ENCODE peak calls at places on chromosomes 2 and 18, in six cellular contexts. H is GM23248, B is astrocyte, N is HCT116, R is fibroblast of lung, Y is H1. O is an unnamed sample.

GRCh38 chr2:65299246-65299645 is 71.6 kb downstream of the ACTR2 start:
- DNase-seq in Y (no peak), R (peak; percentile 63), N (no peak), B (peak; percentile 55), H (peak; percentile 67), O (no peak)

GRCh38 chr2:127632592-127633489 is 13.1 kb upstream of the GPR17 start:
- DNase-seq in H (no peak), N (no peak), B (no peak), R (no peak), Y (no peak), O (no peak)

GRCh38 chr2:207833265-207833751 is 63.6 kb upstream of the FZD5 start:
- DNase-seq in N (no peak), H (peak; percentile 21), B (no peak), Y (peak; percentile 34), R (no peak), O (no peak)

GRCh38 chr2:170973225-170973491 is 44.1 kb downstream of the GORASP2 start:
- DNase-seq in Y (no peak), H (no peak), R (no peak), B (no peak), N (no peak), O (no peak)

GRCh38 chr2:232854082-232854481 is 16.0 kb upstream of the SNORC start:
- DNase-seq in H (peak; percentile 79), N (peak; percentile 78), B (peak; percentile 89), R (peak; percentile 92), Y (no peak), O (no peak)

GRCh38 chr2:240023792-240024191 is 1.4 kb downstream of the NDUFA10 start:
- DNase-seq in Y (no peak), N (no peak), R (no peak), H (peak; percentile 20), B (no peak), O (no peak)

GRCh38 chr2:233353769-233354499 is at the start of gene DGKD:
- DNase-seq in R (peak; percentile 23), N (peak; percentile 29), B (no peak), H (peak; percentile 77), Y (peak; percentile 84), O (no peak)

GRCh38 chr2:227411990-227412350 is 24.2 kb upstream of the SCYGR1 start:
- DNase-seq in H (no peak), R (peak; percentile 61), Y (no peak), N (no peak), B (peak; percentile 35), O (no peak)

GRCh38 chr2:167509585-167509984 is 621.3 kb downstream of the XIRP2 start:
- DNase-seq in Y (no peak), R (peak; percentile 96), H (peak; percentile 64), B (peak; percentile 95), N (no peak), O (no peak)

GRCh38 chr2:224894356-224894755 is 147.9 kb downstream of the DOCK10 start:
- DNase-seq in R (no peak), Y (no peak), N (no peak), H (peak; percentile 9), B (no peak), O (no peak)

GRCh38 chr2:147017976-147018645 is 826.7 kb upstream of the ACVR2A start:
- DNase-seq in B (no peak), Y (no peak), H (peak; percentile 33), N (no peak), R (no peak), O (no peak)

DNA sequence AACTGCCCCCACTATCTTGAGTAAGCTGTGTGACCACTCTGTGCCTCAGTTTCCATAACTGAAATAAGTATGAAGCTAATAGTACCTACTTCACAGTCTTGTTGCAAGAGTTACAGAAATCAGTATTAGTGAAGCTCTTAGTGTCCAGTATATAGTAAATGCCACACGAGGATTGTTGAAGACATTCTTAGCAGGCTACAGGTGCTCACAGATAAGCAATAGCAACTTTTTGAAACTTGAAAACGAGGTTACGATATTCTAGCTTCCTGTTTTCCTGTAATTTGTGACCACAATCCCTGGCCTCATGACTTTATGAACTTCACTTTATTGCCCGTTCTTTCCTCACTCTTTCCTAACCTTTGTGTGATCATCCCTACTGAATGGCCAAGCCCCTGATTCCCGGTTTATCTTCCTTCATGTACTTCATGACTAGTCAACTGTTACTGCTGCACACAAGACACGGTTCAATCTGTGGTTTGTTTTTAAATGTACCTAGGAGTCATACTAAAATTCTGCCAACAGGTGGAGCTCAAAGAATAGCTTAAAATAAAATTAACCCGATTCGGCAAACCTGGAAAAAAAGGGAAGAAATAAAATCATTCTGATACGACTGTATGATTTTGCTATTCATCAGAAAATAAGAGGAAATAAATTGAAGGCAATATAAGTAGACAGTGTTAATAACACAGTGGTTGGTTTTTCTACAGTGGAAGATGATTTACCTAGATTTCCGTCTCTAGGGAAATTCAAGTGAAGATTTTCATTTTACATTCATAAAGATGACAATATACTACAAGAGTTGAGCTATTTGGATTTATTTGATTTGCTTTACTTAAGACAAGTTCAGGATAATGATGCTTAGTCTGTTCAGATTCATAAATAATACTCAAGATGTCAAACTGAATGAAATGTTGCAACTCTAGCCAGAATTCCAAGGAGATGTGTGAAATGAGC is 38.1 kb upstream of the STAT1 start:
- DNase-seq in N (peak; percentile 45), R (peak; percentile 56), B (peak; percentile 40), Y (no peak), H (peak; percentile 80), O (peak; percentile 62)
- H3K9ac ChIP-seq in N (no peak overlapping the region), R (no peak overlapping the region), B (peak overlapping the region; percentile 42), Y (no peak overlapping the region), H (peak overlapping the region; percentile 73), O (no peak overlapping the region)

GRCh38 chr2:71545572-71546274 is 92.4 kb downstream of the DYSF start:
- DNase-seq in N (peak; percentile 57), H (peak; percentile 71), R (peak; percentile 54), Y (peak; percentile 68), B (peak; percentile 33), O (peak; percentile 77)
- TF ChIP-seq EZH2 in N (no peak), H (peak; percentile 30), R (no peak), Y (no peak), B (no peak), O (no peak)

GRCh38 chr2:72985891-72986683 is 68.8 kb downstream of the EMX1 start:
- DNase-seq in N (no peak), Y (no peak), H (no peak), B (no peak), R (no peak), O (no peak)

GRCh38 chr2:72985136-72985535 is 67.8 kb downstream of the EMX1 start:
- DNase-seq in H (no peak), B (no peak), Y (no peak), N (no peak), R (no peak), O (no peak)

GRCh38 chr2:72983500-72984039 is 66.3 kb downstream of the EMX1 start:
- DNase-seq in H (no peak), N (no peak), Y (no peak), B (no peak), R (no peak), O (no peak)

GRCh38 chr2:72982781-72983499 is 65.6 kb downstream of the EMX1 start:
- DNase-seq in Y (no peak), N (no peak), H (no peak), B (no peak), R (no peak), O (no peak)

DNA sequence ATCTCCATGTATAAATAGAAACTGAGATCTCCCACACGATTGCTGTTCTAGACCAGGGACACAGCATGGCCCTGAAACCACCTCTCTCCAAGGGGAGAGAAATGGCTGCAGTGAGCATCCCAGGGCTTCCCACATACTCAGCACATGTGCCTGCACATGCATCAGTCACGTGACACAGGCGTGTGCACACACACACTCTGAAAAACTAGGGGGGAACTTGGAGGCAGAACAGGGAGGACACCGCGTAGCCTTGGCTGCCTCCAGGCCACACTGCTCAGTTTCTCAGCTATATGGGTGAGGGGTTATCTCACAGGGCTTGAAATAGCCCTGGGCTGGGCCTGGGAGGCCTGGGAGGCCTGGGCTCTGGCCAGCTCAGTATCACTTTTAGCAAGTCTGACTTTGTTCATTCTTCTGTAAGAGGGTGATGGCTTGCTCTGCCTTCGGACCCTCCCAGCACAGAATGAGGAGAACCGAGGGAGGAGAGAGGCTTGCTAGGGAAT is 66.9 kb downstream of the EMX1 start:
- DNase-seq in H (no peak), R (no peak), N (no peak), B (no peak), Y (no peak), O (no peak)
- H3K4me3 ChIP-seq in H (no peak overlapping the region), R (no peak overlapping the region), N (no peak overlapping the region), B (no peak overlapping the region), Y (no peak overlapping the region), O (no peak overlapping the region)

GRCh38 chr2:84897773-84898172 is 7.7 kb upstream of the TMSB10 start:
- DNase-seq in B (no peak), Y (no peak), H (peak; percentile 47), R (no peak), N (no peak), O (no peak)
- H3K9ac ChIP-seq in B (no peak overlapping the region), Y (no peak overlapping the region), H (peak overlapping the region; percentile 68), R (no peak overlapping the region), N (no peak overlapping the region), O (no peak overlapping the region)

GRCh38 chr2:102499558-102499957 is 26.5 kb downstream of the SLC9A4 start:
- DNase-seq in N (no peak), H (no peak), R (no peak), Y (no peak), B (no peak), O (no peak)

GRCh38 chr2:102504833-102505232 is 31.8 kb downstream of the SLC9A4 start:
- DNase-seq in B (no peak), H (no peak), R (no peak), N (no peak), Y (no peak), O (no peak)

GRCh38 chr2:102505290-102505689 is 32.3 kb downstream of the SLC9A4 start:
- DNase-seq in Y (no peak), H (no peak), B (no peak), N (no peak), R (no peak), O (no peak)

GRCh38 chr2:102498414-102498813 is 25.4 kb downstream of the SLC9A4 start:
- DNase-seq in Y (no peak), H (no peak), R (no peak), N (no peak), B (no peak), O (no peak)

DNA sequence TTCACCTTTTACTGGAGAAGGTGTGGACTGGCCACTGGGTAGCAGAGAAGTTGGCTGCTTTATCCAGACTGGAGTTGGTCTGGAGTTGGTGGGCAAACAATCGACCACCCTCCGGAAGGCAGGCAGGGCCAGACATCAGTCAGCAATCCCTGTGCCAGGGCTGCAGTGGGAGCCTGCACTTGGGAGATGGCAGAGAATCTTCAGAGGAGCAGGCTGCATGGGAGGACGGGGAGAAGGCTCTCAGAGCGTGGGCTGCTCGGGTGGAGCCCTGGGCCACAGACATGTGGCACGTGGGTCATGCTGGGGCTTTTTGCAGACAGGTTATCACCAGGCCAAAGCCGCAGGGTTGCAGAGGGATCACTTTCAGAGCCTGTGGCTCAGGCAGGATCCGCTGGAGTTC is 29.6 kb downstream of the SLC9A4 start:
- DNase-seq in Y (no peak), R (no peak), H (no peak), N (no peak), B (no peak), O (no peak)
- TF ChIP-seq EZH2 in Y (no peak), R (no peak), H (no peak), N (no peak), B (no peak), O (no peak)

DNA sequence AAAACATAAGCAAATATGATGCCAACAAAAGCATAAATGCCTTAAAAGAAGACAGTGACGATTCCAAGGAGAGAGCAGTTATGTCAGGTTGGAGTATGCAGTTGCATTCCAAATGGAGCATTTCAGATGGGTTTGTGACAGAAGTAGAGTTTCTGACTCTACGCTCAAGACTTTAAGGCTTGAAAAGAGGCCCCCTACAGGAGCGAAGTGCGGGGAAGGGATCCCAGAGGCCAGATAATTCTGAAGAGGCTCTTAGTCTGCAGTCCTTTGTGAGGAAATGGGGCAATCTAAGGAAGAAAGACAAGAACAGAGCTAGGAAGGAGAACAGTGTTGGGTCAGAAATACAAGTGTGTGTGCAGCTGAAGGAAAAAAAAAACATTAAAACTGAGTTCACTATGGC is 95.5 kb downstream of the ZNF521 start:
- DNase-seq in B (no peak), Y (no peak), R (no peak), H (no peak), N (no peak), O (no peak)
- H3K4me3 ChIP-seq in B (no peak overlapping the region), Y (no peak overlapping the region), R (no peak overlapping the region), H (no peak overlapping the region), N (no peak overlapping the region), O (no peak overlapping the region)